ENCODE peak calls at places on chromosome 14, in five cellular contexts. A is left lung, O is esophagus squamous epithelium, Q is cardiac muscle cell, X is A673. J is an unnamed sample.

GRCh38 chr14:100712490-100712889 is 14.2 kb upstream of the DLK1 start:
- DNase-seq in O (no peak), Q (no peak), X (no peak), A (no peak), J (no peak)

GRCh38 chr14:91383439-91383838 is 34.2 kb downstream of the CCDC88C start:
- DNase-seq in O (no peak), Q (no peak), A (no peak), X (no peak), J (no peak)

GRCh38 chr14:100383727-100384158 is 60.6 kb downstream of the SLC25A47 start:
- DNase-seq in O (no peak), A (peak), X (peak), Q (peak), J (peak)

GRCh38 chr14:44462372-44462771 is 44.7 kb downstream of the FSCB start:
- DNase-seq in X (no peak), A (no peak), Q (no peak), O (no peak), J (no peak)

GRCh38 chr14:95334044-95334443 is 14.3 kb upstream of the CLMN start:
- DNase-seq in A (no peak), X (no peak), Q (no peak), O (no peak), J (no peak)

GRCh38 chr14:31926652-31927347 is 150.3 kb upstream of the ARHGAP5 start:
- DNase-seq in A (no peak), O (no peak), Q (no peak), X (no peak), J (no peak)

GRCh38 chr14:34682787-34683321 is 31.5 kb downstream of the CFL2 start:
- DNase-seq in Q (peak), A (no peak), X (no peak), O (no peak), J (no peak)

GRCh38 chr14:72651081-72651480 is 242.8 kb downstream of the DPF3 start:
- DNase-seq in Q (peak), X (no peak), O (no peak), A (no peak), J (no peak)

GRCh38 chr14:99604766-99605298 is 825 bp upstream of the CCDC85C start:
- DNase-seq in Q (peak), A (no peak), X (peak), O (no peak), J (peak)

GRCh38 chr14:92924247-92924646 is 1.3 kb downstream of the CHGA start:
- DNase-seq in A (no peak), X (peak), O (no peak), Q (no peak), J (no peak)

GRCh38 chr14:54197369-54197768 is 199.4 kb upstream of the CDKN3 start:
- DNase-seq in O (no peak), A (no peak), Q (no peak), X (no peak), J (no peak)

GRCh38 chr14:54785111-54785777 is 117.4 kb downstream of the GCH1 start:
- DNase-seq in X (no peak), Q (no peak), A (no peak), O (no peak), J (no peak)

GRCh38 chr14:63039800-63040380 is 5.4 kb downstream of the KCNH5 start:
- DNase-seq in X (peak), A (no peak), Q (peak), O (no peak), J (no peak)

GRCh38 chr14:23884541-23884904 is 69.0 kb upstream of the DHRS4 start:
- DNase-seq in A (no peak), O (no peak), Q (no peak), X (no peak), J (no peak)

GRCh38 chr14:88363624-88364023 is 21.8 kb upstream of the SPATA7 start:
- DNase-seq in Q (no peak), X (no peak), O (no peak), A (no peak), J (no peak)

GRCh38 chr14:68884031-68885030 is 91.5 kb upstream of the ZFP36L1 start:
- DNase-seq in Q (peak), X (no peak), O (no peak), A (peak), J (no peak)

GRCh38 chr14:92890830-92891598 is 31.9 kb upstream of the CHGA start:
- DNase-seq in O (no peak), A (no peak), X (no peak), Q (no peak), J (no peak)

GRCh38 chr14:99263564-99264330 is 8.2 kb downstream of the BCL11B start:
- DNase-seq in A (no peak), O (no peak), X (no peak), Q (no peak), J (no peak)

GRCh38 chr14:21098134-21098891 is at the start of gene ZNF219:
- DNase-seq in O (no peak), A (peak), Q (peak), X (peak), J (peak)

GRCh38 chr14:51780006-51780692 is 80.3 kb upstream of the GNG2 start:
- DNase-seq in X (peak), A (peak), Q (peak), O (no peak), J (peak)

GRCh38 chr14:50520947-50521815 is 11.2 kb downstream of the MAP4K5 start:
- DNase-seq in A (no peak), O (no peak), Q (peak), X (peak), J (no peak)

GRCh38 chr14:80906336-80906735 is 35.2 kb downstream of the CEP128 start:
- DNase-seq in O (no peak), A (no peak), Q (no peak), X (no peak), J (no peak)

GRCh38 chr14:68789002-68789797 is 3.7 kb downstream of the ZFP36L1 start:
- DNase-seq in Q (peak), O (peak), A (peak), X (peak), J (peak)

GRCh38 chr14:96164861-96165490 is 39.7 kb upstream of the BDKRB2 start:
- DNase-seq in Q (no peak), O (no peak), A (no peak), X (no peak), J (no peak)

GRCh38 chr14:24113379-24113800 is 1.2 kb upstream of the DCAF11 start:
- DNase-seq in A (no peak), Q (no peak), X (no peak), O (no peak), J (no peak)

GRCh38 chr14:79809849-79810612 is 401.3 kb downstream of the DIO2 start:
- DNase-seq in A (no peak), O (no peak), X (peak), Q (peak), J (no peak)

GRCh38 chr14:93951798-93952540 is 24.4 kb downstream of the ASB2 start:
- DNase-seq in A (no peak), X (no peak), Q (no peak), O (no peak), J (no peak)

GRCh38 chr14:79724934-79725717 is 486.2 kb downstream of the DIO2 start:
- DNase-seq in O (no peak), A (no peak), Q (no peak), X (no peak), J (no peak)

GRCh38 chr14:75907722-75908330 is 74.0 kb downstream of the TGFB3 start:
- DNase-seq in X (no peak), Q (no peak), A (no peak), O (no peak), J (no peak)

DNA sequence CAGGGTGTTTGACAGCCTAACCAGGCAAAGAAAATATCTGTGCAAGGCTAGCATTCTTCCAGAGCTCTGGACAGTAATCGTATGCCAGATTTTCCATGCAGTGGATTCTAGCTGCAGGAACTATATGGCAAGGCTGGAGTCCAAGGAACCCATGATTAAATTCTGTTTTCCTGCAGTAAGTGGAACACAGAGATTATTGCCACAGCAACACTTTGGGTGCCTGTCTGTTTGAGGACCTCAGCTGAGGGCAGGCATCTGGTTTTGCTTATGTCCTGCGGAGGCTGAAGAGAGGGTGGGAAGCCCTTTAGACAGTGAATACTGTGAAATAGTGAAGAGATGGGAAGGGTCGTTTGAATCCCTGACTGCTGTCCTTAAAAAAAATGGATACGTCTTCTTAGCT is 104.4 kb downstream of the DAD1 start:
- DNase-seq in X (peak), O (no peak), Q (peak), A (no peak), J (no peak)
- H3K4me3 ChIP-seq in X (no peak), O (no peak), Q (no peak), A (no peak), J (no peak)

GRCh38 chr14:58285132-58285531 is 13.2 kb upstream of the ARID4A start:
- DNase-seq in Q (no peak), X (no peak), A (no peak), O (no peak), J (no peak)
- H3K4me3 ChIP-seq in Q (no peak), X (no peak), A (no peak), O (no peak), J (no peak)

DNA sequence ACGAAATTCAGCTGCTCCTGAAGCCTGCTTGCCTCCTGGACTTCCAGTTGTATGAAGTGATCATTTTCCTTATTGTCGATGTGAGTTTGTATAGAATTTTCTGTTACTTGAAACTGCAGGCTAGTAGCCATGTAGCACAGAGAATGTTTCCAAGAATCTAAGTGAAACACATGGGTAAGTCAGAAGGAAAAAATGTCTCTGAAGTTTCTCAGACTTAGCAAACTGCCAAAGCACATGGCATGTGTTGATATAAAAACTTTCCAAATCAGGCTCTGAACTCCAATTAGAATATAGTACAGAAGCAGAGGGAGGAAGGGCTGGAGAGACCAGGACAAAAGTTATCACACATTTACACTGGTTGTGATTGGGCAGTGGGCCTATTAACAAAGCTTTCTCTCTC is 9.8 kb upstream of the PCNX1 start:
- DNase-seq in X (no peak), Q (peak), A (no peak), O (no peak), J (no peak)
- H3K4me3 ChIP-seq in X (no peak), Q (no peak), A (no peak), O (no peak), J (no peak)

DNA sequence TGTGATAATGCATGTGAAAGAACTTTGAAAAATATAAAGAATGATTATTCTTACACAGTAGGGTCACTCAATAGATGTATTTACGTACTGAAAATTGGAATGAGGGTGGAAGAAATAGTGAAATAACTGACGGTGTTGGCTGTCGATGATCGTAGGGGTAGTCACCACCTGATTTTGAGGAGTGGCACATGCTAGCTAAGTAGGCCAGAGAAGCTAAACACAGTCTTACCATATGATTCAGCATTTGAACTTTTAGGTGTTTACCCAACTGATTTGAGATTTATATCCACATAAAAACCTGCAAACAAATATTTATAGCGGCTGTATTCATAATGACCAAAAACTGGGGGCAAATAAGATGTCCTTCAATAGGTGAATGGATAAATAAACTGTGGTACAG is 47.6 kb upstream of the HIF1A start:
- DNase-seq in Q (no peak), A (no peak), O (no peak), X (no peak), J (no peak)
- H3K4me3 ChIP-seq in Q (no peak), A (no peak), O (no peak), X (no peak), J (no peak)

DNA sequence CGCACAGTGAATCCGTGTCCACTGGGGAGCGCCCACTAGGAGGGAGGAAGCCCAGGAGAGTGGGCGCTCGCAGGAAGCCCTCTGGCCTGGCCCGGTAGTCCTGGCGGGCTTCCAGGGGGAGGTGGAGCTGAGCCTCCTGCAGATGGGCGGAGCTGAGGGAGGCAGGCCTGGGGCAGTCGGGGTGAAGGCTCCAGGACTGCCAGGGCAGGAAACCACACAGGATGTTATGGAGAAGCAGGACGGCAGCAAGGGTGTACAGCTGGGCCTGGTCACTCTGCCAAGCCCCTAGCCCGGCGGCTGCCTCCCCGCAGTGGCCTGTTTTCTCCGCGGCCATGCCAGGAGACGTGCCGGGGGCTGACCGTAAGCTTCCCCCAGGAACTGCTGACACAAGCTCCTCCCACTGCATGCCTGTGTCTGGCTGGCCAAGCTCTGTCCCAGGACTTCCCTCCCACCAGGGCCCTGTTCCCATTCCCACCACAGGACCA is 143.5 kb upstream of the C14orf180 start:
- DNase-seq in Q (peak), O (no peak), X (no peak), A (peak), J (peak)
- H3K4me3 ChIP-seq in Q (no peak), O (peak), X (no peak), A (peak), J (no peak)

GRCh38 chr14:74572829-74573360 is 39.1 kb downstream of the LTBP2 start:
- DNase-seq in O (no peak), Q (no peak), X (no peak), A (no peak), J (peak)
- H3K4me3 ChIP-seq in O (peak), Q (no peak), X (peak), A (no peak), J (no peak)

GRCh38 chr14:103868242-103868897 is 21.0 kb upstream of the PPP1R13B start:
- DNase-seq in O (no peak), X (no peak), Q (no peak), A (no peak), J (no peak)

GRCh38 chr14:103871596-103872480 is 24.5 kb upstream of the PPP1R13B start:
- DNase-seq in Q (peak), X (no peak), O (no peak), A (peak), J (no peak)

GRCh38 chr14:103869406-103870143 is 22.2 kb upstream of the PPP1R13B start:
- DNase-seq in Q (no peak), O (no peak), A (no peak), X (no peak), J (no peak)

GRCh38 chr14:103870891-103871595 is 23.7 kb upstream of the PPP1R13B start:
- DNase-seq in A (no peak), O (no peak), Q (no peak), X (no peak), J (no peak)

GRCh38 chr14:103870144-103870876 is 22.9 kb upstream of the PPP1R13B start:
- DNase-seq in Q (no peak), X (no peak), A (no peak), O (no peak), J (no peak)
- H3K4me3 ChIP-seq in Q (no peak), X (no peak), A (no peak), O (no peak), J (no peak)

DNA sequence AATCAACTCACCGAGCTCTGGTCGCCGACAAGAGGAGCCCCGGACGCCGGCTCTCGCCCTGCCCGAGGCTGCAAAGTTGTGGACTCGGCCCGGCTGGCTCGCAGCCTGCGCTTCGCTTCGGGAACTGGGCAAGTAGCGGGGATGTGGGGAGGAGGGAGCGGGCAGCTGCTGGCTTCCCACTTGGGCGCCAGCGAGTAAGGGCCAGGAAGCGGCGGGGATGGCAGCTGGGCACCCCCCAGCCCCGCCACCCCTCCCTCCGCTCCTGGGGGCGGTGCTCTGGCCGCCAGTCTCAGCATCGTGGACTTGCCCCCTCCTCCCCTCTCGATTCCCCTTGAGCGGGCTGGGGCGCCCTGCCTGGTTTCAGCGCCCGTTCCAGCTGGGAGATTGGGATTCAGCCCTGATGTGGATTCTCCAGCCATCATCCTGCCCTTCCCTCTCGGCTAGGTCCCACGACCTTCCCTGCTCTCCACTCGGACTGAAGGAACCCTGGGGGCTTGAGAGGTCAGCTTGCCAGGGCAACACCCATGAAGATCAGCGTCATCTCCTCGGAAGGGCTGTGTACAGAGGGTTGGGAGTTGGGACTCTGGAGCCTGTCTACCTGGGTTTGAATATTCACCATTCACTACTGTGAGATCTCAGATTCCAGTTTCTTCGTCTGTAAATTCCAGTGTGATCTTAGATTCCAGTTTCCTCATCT is at the start of gene ZDHHC22:
- DNase-seq in A (no peak), O (no peak), X (no peak), Q (peak), J (no peak)
- H3K4me3 ChIP-seq in A (no peak), O (peak), X (peak), Q (peak), J (no peak)

GRCh38 chr14:102140027-102140749 is 491 bp downstream of the WDR20 start:
- DNase-seq in X (peak), O (no peak), Q (peak), A (peak), J (peak)
- H3K4me3 ChIP-seq in X (peak), O (peak), Q (peak), A (peak), J (peak)

GRCh38 chr14:64506751-64507150 is 2.2 kb downstream of the ZBTB1 start:
- DNase-seq in A (no peak), O (no peak), X (no peak), Q (no peak), J (no peak)

GRCh38 chr14:64509036-64509435 is 4.5 kb downstream of the ZBTB1 start:
- DNase-seq in Q (no peak), A (no peak), O (no peak), X (no peak), J (no peak)

GRCh38 chr14:64507376-64508156 is 3.0 kb downstream of the ZBTB1 start:
- DNase-seq in A (no peak), O (no peak), Q (peak), X (no peak), J (no peak)

GRCh38 chr14:64510127-64510808 is 5.7 kb downstream of the ZBTB1 start:
- DNase-seq in X (no peak), O (no peak), Q (no peak), A (no peak), J (no peak)

GRCh38 chr14:64508215-64508776 is 3.7 kb downstream of the ZBTB1 start:
- DNase-seq in Q (no peak), O (no peak), A (no peak), X (no peak), J (no peak)
- H3K4me3 ChIP-seq in Q (no peak), O (no peak), A (no peak), X (no peak), J (no peak)

J was measured in aorta.